ENCODE peak calls at places on chromosomes 13 and 19, in eight cellular contexts. F, Q, K, G, A, J, V and Z are unnamed samples.

GRCh38 chr13:101127741-101128353 is 288.5 kb downstream of the NALCN start:
- DNase-seq in J (no peak), Q (peak), V (peak), G (peak), F (peak), A (no peak), K (no peak), Z (peak)

GRCh38 chr13:23455401-23456185 is 22.1 kb upstream of the SACS start:
- DNase-seq in F (no peak), Q (no peak), V (no peak), A (no peak), G (no peak), J (no peak), K (no peak), Z (no peak)

GRCh38 chr19:33054623-33055022 is 10.1 kb downstream of the RHPN2 start:
- DNase-seq in Q (no peak), J (no peak), A (no peak), K (no peak), G (no peak), F (no peak), V (no peak), Z (no peak)

GRCh38 chr19:32195706-32196610 is 149.5 kb upstream of the ZNF507 start:
- DNase-seq in K (no peak), Q (no peak), J (no peak), A (no peak), V (no peak), G (no peak), F (no peak), Z (no peak)

GRCh38 chr13:110637275-110637674 is 21.9 kb downstream of the NAXD start:
- DNase-seq in G (no peak), A (no peak), K (no peak), Q (no peak), J (no peak), V (no peak), F (no peak), Z (no peak)

GRCh38 chr19:14072535-14073231 is at the start of gene MISP3:
- DNase-seq in K (no peak), J (peak), F (no peak), G (peak), Q (peak), A (peak), V (no peak), Z (no peak)

GRCh38 chr19:50457300-50457699 is 19.0 kb upstream of the EMC10 start:
- DNase-seq in G (no peak), K (no peak), F (no peak), Q (no peak), J (no peak), V (no peak), A (no peak), Z (no peak)

GRCh38 chr13:22073718-22074117 is 402.8 kb downstream of the FGF9 start:
- DNase-seq in J (no peak), K (no peak), V (no peak), G (no peak), A (no peak), Q (no peak), F (no peak), Z (no peak)

GRCh38 chr13:36519432-36519831 is 87.1 kb downstream of the CCNA1 start:
- DNase-seq in A (no peak), F (no peak), G (no peak), J (no peak), Q (no peak), K (no peak), V (no peak), Z (no peak)

GRCh38 chr19:3396881-3397265 is 30.5 kb downstream of the NFIC start:
- DNase-seq in V (no peak), A (no peak), K (no peak), G (no peak), J (no peak), F (no peak), Q (no peak), Z (no peak)

GRCh38 chr19:2015611-2015950 is at the start of gene BTBD2:
- DNase-seq in K (peak), J (no peak), G (peak), F (no peak), V (peak), Q (peak), A (no peak), Z (no peak)

GRCh38 chr13:106522898-106523525 is 12.4 kb downstream of the EFNB2 start:
- DNase-seq in A (no peak), Q (peak), J (no peak), G (no peak), K (no peak), V (no peak), F (no peak), Z (no peak)

GRCh38 chr13:23849670-23850069 is 39.5 kb downstream of the MIPEP start:
- DNase-seq in G (no peak), A (no peak), Q (no peak), J (no peak), F (no peak), K (no peak), V (no peak), Z (no peak)

GRCh38 chr19:43504426-43505185 is at the start of gene PHLDB3:
- DNase-seq in Q (no peak), V (peak), J (no peak), A (no peak), G (no peak), K (peak), F (no peak), Z (no peak)

GRCh38 chr13:97660488-97661086 is 226.6 kb downstream of the RAP2A start:
- DNase-seq in Q (peak), G (no peak), F (no peak), A (peak), V (no peak), K (no peak), J (no peak), Z (peak)

GRCh38 chr19:19385900-19386339 is 19.6 kb upstream of the GATAD2A start:
- DNase-seq in V (no peak), Q (peak), F (no peak), G (peak), J (no peak), K (peak), A (no peak), Z (peak)

GRCh38 chr13:79227418-79227817 is 178.6 kb downstream of the RBM26 start:
- DNase-seq in F (no peak), K (no peak), A (no peak), Q (no peak), J (no peak), G (no peak), V (no peak), Z (no peak)

GRCh38 chr19:43699506-43700367 is 16.1 kb upstream of the IRGC start:
- DNase-seq in K (no peak), G (no peak), A (peak), Q (peak), F (no peak), J (peak), V (no peak), Z (peak)

GRCh38 chr19:56076413-56076998 is 44.6 kb downstream of the ZNF787 start:
- DNase-seq in F (peak), V (peak), G (peak), Q (peak), A (no peak), J (peak), K (no peak), Z (peak)

GRCh38 chr19:46972301-46972700 is 47.3 kb upstream of the NPAS1 start:
- DNase-seq in V (peak), G (no peak), K (no peak), A (no peak), Q (peak), J (no peak), F (no peak), Z (no peak)

DNA sequence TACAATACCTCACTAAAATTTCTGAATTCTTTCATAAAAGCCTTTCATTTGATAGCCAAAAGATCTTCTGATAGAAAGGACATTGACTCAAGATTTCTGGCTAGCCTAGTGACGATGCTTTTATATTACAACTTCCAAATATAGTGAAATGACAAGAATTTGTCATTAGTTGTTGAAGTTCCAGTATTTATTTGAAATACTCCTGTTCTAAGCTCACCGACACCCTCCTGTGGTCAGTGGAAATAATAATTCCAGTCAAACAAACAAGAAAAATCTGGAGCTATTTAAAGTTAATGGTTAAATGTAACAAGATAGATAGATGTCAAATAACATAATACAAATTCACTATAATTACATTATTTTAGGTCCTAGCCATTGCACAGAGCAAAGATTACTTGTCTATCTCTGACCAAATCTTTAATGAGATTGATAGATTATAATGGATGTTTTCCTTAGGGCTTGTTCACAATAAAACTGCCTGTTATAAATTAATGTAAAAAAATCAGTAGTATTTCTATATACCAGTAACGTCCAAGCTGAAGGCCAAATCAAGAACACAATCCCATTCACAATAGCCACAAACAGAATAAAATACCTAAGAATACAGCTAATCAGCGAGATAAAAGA is 195.5 kb downstream of the RGCC start:
- DNase-seq in V (peak), A (no peak), G (peak), F (peak), Q (peak), K (peak), J (no peak), Z (peak)
- TF ChIP-seq CTCF in V (peak), A (peak), G (peak), F (peak), Q (peak), K (peak), J (no peak), Z (peak)

DNA sequence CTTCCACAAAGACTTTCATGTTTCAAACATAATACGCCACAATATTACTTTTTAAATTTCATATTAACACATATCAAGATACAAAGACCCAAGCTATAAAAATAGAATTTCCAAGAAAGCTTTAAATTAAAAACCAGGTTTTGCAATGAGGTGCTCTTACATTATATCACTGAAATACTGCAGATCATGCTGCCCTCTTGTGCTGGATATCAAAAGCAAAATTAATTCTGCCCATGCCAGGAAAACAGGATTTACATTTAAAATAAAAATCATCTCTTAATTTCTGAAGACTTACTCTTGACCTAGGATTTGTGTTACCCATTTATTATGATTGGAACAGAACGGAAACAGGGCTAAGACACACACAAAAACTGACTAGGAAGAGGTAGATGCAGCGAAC is 145.0 kb downstream of the ABCC4 start:
- DNase-seq in Q (peak), K (no peak), A (no peak), J (no peak), V (peak), G (no peak), F (no peak), Z (no peak)
- TF ChIP-seq CTCF in Q (peak), K (no peak), A (peak), J (no peak), V (peak), G (no peak), F (peak), Z (no peak)

GRCh38 chr13:113903912-113904311 is 40.0 kb upstream of the GAS6 start:
- DNase-seq in Q (no peak), V (no peak), A (no peak), F (no peak), J (no peak), G (no peak), K (no peak), Z (no peak)

GRCh38 chr13:113902956-113903355 is 39.1 kb upstream of the GAS6 start:
- DNase-seq in F (no peak), K (no peak), V (no peak), J (no peak), A (no peak), Q (no peak), G (no peak), Z (no peak)

GRCh38 chr13:113905018-113905417 is 41.1 kb upstream of the GAS6 start:
- DNase-seq in A (no peak), V (no peak), K (no peak), F (no peak), J (no peak), G (no peak), Q (no peak), Z (no peak)

GRCh38 chr13:113903361-113903760 is 39.5 kb upstream of the GAS6 start:
- DNase-seq in G (no peak), A (no peak), V (peak), Q (no peak), F (no peak), J (no peak), K (peak), Z (no peak)

GRCh38 chr13:113904411-113904810 is 40.5 kb upstream of the GAS6 start:
- DNase-seq in K (peak), G (no peak), A (peak), Q (peak), J (no peak), F (peak), V (peak), Z (peak)
- TF ChIP-seq CTCF in K (peak), G (peak), A (peak), Q (peak), J (no peak), F (peak), V (peak), Z (peak)

DNA sequence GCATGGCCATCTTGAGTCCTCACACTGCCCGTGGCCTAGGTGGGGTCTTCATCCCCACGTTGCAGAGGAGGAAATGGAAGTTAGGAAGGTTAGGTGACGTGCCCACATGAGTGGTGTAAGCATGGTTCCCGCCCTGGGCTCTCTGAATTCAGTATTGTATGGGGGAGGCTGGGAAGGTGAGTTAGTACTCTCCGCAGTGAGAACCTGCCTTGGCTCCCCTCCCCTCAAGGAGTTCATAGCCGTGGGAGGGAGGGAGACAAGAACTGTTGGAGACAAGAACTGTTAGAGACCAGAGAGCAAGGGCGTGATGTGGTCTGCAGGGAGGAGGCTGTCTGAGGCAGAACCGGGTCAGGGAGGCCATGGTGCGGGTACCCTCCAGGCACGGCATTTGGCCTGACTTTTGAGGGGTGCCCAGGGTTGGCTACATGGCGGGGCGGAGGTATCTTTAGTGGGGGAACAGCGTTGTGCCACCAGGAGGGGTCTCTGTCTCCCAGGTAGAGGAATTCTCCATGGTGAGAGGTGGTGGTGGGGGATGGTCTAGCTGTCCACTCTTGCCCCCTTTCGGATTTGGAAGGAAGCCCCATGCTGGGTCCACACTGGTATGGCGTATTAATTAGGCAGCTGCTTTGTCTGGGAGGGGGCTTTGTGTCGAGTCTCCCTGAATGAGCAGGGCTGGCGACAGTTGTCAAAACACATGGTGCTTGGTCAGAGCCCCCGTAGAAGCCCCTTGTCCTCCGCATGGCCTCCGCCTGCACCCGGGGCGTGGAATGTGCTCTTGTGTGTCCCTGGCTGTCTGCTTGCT is 45.8 kb downstream of the CAPN12 start:
- DNase-seq in K (no peak), F (no peak), V (no peak), Q (no peak), A (no peak), G (no peak), J (no peak), Z (no peak)
- TF ChIP-seq CTCF in K (no peak), F (no peak), V (no peak), Q (peak), A (no peak), G (no peak), J (no peak), Z (no peak)

DNA sequence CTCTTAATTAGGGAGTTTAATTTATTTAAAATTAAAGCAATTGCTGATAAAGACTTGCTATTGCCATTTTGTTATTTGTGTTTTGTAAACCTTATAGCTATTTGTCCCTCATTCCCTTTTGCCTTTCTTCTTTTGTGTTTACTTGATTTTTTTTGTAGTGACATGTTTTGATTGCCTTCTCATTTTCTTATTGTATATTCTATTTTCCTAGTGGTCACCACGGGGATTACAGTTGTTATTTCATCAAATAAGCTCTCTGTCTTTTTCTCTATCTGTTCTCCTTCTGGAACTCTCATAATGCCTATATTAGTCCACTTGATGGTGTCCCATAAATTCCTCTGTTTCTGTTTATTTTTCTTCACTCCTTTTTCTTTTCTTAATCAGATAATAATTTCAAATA is 64.4 kb upstream of the FRY start:
- DNase-seq in F (no peak), Q (no peak), G (peak), J (no peak), A (no peak), K (no peak), V (no peak), Z (no peak)
- TF ChIP-seq CTCF in F (no peak), Q (no peak), G (peak), J (no peak), A (peak), K (no peak), V (no peak), Z (peak)

GRCh38 chr19:18278521-18279265 is 2.7 kb downstream of the JUND start:
- DNase-seq in V (no peak), G (peak), J (no peak), A (no peak), K (no peak), Q (peak), F (no peak), Z (no peak)
- TF ChIP-seq CTCF in V (peak), G (peak), J (no peak), A (no peak), K (no peak), Q (peak), F (peak), Z (no peak)

DNA sequence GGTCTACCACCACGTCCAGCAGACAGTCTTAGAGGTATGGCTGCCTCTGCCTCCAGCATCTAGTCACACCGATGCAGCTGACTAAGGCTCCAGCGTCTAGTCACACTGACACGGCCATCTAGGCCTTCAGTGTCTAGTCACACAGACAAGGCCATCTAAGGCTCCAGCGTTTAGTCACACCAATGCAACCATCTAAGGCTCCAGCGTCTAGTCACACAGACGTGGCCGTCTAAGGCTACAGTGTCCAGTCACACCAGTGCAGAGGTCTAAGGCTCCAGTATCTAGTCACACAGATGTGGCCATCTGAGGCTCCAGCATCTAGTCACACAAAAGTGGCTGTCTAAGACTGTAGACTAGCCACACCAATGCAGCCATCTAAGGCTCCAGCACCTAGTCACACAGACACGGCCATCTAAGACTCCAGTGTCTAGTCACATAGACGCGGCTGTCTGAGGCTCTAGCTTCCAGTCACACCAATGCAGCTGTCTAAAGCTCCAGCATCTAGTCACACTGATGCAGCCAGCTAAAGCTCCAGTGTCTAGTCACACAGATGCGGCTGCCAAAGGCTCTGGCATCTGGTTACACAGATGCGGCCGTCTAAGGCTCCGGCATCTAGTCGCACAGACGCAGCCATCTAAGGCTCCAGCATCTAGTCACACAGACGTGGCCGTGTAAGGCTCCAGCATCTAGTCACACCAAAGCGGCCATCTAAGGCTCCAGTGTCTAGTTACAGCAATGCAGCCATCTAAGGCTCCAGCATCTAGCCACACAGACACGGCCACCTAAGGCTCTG is 55.1 kb downstream of the KLF2 start:
- DNase-seq in Q (no peak), A (peak), V (no peak), G (no peak), K (no peak), J (no peak), F (no peak), Z (no peak)
- TF ChIP-seq CTCF in Q (no peak), A (no peak), V (no peak), G (no peak), K (no peak), J (no peak), F (no peak), Z (no peak)